ENCODE peak calls at places on chromosomes 3 and 15, in eight cellular contexts. T, D, C, X, W, U, A and O are unnamed samples.

GRCh38 chr3:72582211-72582878 is 265.9 kb downstream of the SHQ1 start:
- DNase-seq in T (no peak), D (no peak), C (no peak), X (no peak), W (no peak), U (no peak), A (peak; percentile 36), O (no peak)

GRCh38 chr3:78857494-78858111 is 910.2 kb downstream of the ROBO1 start:
- DNase-seq in T (peak; percentile 66), D (no peak), C (no peak), X (no peak), W (no peak), U (no peak), A (no peak), O (no peak)

GRCh38 chr15:86538141-86538540 is 458.5 kb downstream of the AGBL1 start:
- DNase-seq in T (no peak), D (no peak), C (no peak), X (no peak), W (no peak), U (no peak), A (no peak), O (no peak)

GRCh38 chr3:176939022-176939817 is 258.1 kb downstream of the TBL1XR1 start:
- DNase-seq in T (peak; percentile 94), D (no peak), C (no peak), X (peak; percentile 34), W (peak; percentile 51), U (peak; percentile 18), A (peak; percentile 57), O (no peak)

GRCh38 chr3:127597020-127597771 is 1.0 kb upstream of the MCM2 start:
- DNase-seq in T (peak; percentile 25), D (no peak), C (no peak), X (no peak), W (no peak), U (no peak), A (no peak), O (no peak)

GRCh38 chr3:29694783-29695182 is 413.9 kb downstream of the RBMS3 start:
- DNase-seq in T (no peak), D (no peak), C (no peak), X (no peak), W (peak; percentile 92), U (no peak), A (no peak), O (no peak)

GRCh38 chr15:62945063-62945462 is 97.5 kb upstream of the TPM1 start:
- DNase-seq in T (no peak), D (no peak), C (no peak), X (no peak), W (no peak), U (no peak), A (no peak), O (no peak)

GRCh38 chr15:20642054-20642767 is 100.6 kb upstream of the GOLGA6L6 start:
- DNase-seq in T (no peak), D (no peak), C (no peak), X (no peak), W (no peak), U (no peak), A (no peak), O (no peak)

GRCh38 chr15:98562361-98562791 is 86.0 kb upstream of the IGF1R start:
- DNase-seq in T (no peak), D (no peak), C (no peak), X (no peak), W (no peak), U (no peak), A (no peak), O (no peak)

GRCh38 chr15:63833246-63833696 is 477 bp downstream of the HERC1 start:
- DNase-seq in T (peak; percentile 47), D (peak; percentile 15), C (peak; percentile 39), X (no peak), W (no peak), U (peak; percentile 5), A (no peak), O (peak; percentile 1)

GRCh38 chr3:43742935-43743334 is 52.2 kb downstream of the ABHD5 start:
- DNase-seq in T (no peak), D (no peak), C (no peak), X (no peak), W (peak; percentile 27), U (no peak), A (no peak), O (no peak)

GRCh38 chr3:188052229-188052965 is 101.6 kb upstream of the LPP start:
- DNase-seq in T (no peak), D (no peak), C (no peak), X (no peak), W (peak; percentile 39), U (no peak), A (no peak), O (no peak)

GRCh38 chr15:41512512-41513281 is 930 bp downstream of the LTK start:
- DNase-seq in T (peak; percentile 10), D (no peak), C (no peak), X (no peak), W (no peak), U (no peak), A (no peak), O (no peak)

GRCh38 chr15:71648095-71648494 is 162.3 kb upstream of the NR2E3 start:
- DNase-seq in T (no peak), D (no peak), C (no peak), X (no peak), W (no peak), U (no peak), A (no peak), O (no peak)

GRCh38 chr3:107124885-107125284 is 252.4 kb upstream of the CCDC54 start:
- DNase-seq in T (no peak), D (no peak), C (no peak), X (no peak), W (peak; percentile 57), U (no peak), A (no peak), O (no peak)